ENCODE peak calls at places on chromosomes 11 and 22, in seven cellular contexts. B, D, V, J, I, C and K are unnamed samples.

GRCh38 chr11:134261000-134261399 is 7.6 kb downstream of the ACAD8 start:
- DNase-seq in D (no peak), B (no peak), J (no peak), C (no peak), V (no peak), I (no peak), K (no peak)

GRCh38 chr11:10975287-10975721 is 117.5 kb upstream of the ZBED5 start:
- DNase-seq in V (no peak), I (peak), D (no peak), J (no peak), B (peak), C (no peak), K (no peak)

GRCh38 chr11:8839957-8840945 is 70.7 kb upstream of the AKIP1 start:
- DNase-seq in D (peak), B (peak), J (no peak), I (peak), C (peak), V (no peak), K (no peak)

GRCh38 chr11:134134167-134134566 is 65.3 kb downstream of the JAM3 start:
- DNase-seq in V (no peak), D (no peak), J (no peak), I (no peak), B (no peak), C (no peak), K (no peak)

GRCh38 chr11:123174196-123175183 is 20.6 kb downstream of the CLMP start:
- DNase-seq in V (no peak), B (no peak), C (peak), D (peak), J (peak), I (no peak), K (peak)

GRCh38 chr22:37431811-37432707 is 4.8 kb upstream of the ELFN2 start:
- DNase-seq in C (peak), V (peak), J (peak), B (no peak), D (peak), I (no peak), K (peak)

GRCh38 chr11:44905131-44905866 is 45.4 kb downstream of the TP53I11 start:
- DNase-seq in B (no peak), V (no peak), J (no peak), D (no peak), C (no peak), I (no peak), K (no peak)

GRCh38 chr11:45662665-45663485 is 2.5 kb downstream of the CHST1 start:
- DNase-seq in B (peak), D (peak), C (peak), J (peak), I (peak), V (peak), K (peak)

GRCh38 chr11:9222654-9223053 is 42.5 kb downstream of the DENND5A start:
- DNase-seq in I (no peak), C (no peak), D (no peak), B (no peak), V (no peak), J (no peak), K (no peak)

GRCh38 chr11:131645237-131645636 is 274.8 kb downstream of the NTM start:
- DNase-seq in I (no peak), B (no peak), V (no peak), J (no peak), D (peak), C (no peak), K (no peak)

GRCh38 chr11:104582431-104582830 is 315.8 kb downstream of the CASP12 start:
- DNase-seq in B (no peak), C (no peak), D (no peak), V (no peak), I (no peak), J (no peak), K (no peak)

GRCh38 chr11:94521684-94522083 is 9.4 kb downstream of the C11orf97 start:
- DNase-seq in I (no peak), J (no peak), D (peak), C (peak), V (peak), B (no peak), K (peak)

GRCh38 chr22:46666577-46667244 is 46.5 kb downstream of the GRAMD4 start:
- DNase-seq in D (no peak), J (no peak), V (no peak), C (no peak), I (no peak), B (no peak), K (no peak)

GRCh38 chr11:120168108-120168959 is 30.4 kb upstream of the TRIM29 start:
- DNase-seq in V (no peak), D (no peak), B (no peak), C (no peak), I (no peak), J (no peak), K (no peak)

GRCh38 chr22:23478175-23478574 is 101.9 kb downstream of the IGLL1 start:
- DNase-seq in I (peak), V (no peak), B (no peak), C (no peak), J (no peak), D (peak), K (peak)

GRCh38 chr11:92324890-92325289 is 100.3 kb downstream of the FAT3 start:
- DNase-seq in J (no peak), D (no peak), V (no peak), C (no peak), I (no peak), B (no peak), K (no peak)

GRCh38 chr11:57202282-57202681 is 20.5 kb downstream of the LRRC55 start:
- DNase-seq in I (peak), D (no peak), J (no peak), V (no peak), B (no peak), C (no peak), K (no peak)

GRCh38 chr22:16717699-16718558 is 107.3 kb downstream of the XKR3 start:
- DNase-seq in I (no peak), J (no peak), D (no peak), B (peak), C (no peak), V (no peak), K (no peak)

GRCh38 chr11:42521994-42522393 is 789.8 kb upstream of the API5 start:
- DNase-seq in V (no peak), B (no peak), J (no peak), D (no peak), C (peak), I (no peak), K (no peak)

GRCh38 chr11:129391864-129392263 is 16.2 kb downstream of the BARX2 start:
- DNase-seq in B (no peak), C (no peak), I (no peak), D (no peak), V (no peak), J (no peak), K (no peak)

GRCh38 chr11:128195057-128195751 is 392.2 kb downstream of the ETS1 start:
- DNase-seq in V (peak), D (no peak), J (no peak), C (peak), I (no peak), B (no peak), K (peak)

GRCh38 chr11:7451520-7451919 is 33.8 kb upstream of the OLFML1 start:
- DNase-seq in J (peak), D (no peak), I (no peak), V (no peak), C (no peak), B (no peak), K (no peak)

GRCh38 chr11:19436932-19437331 is 196.2 kb upstream of the E2F8 start:
- DNase-seq in D (no peak), V (no peak), B (no peak), I (no peak), J (no peak), C (no peak), K (no peak)

GRCh38 chr22:49604732-49605302 is 222.9 kb downstream of the BRD1 start:
- DNase-seq in C (no peak), I (no peak), J (no peak), B (no peak), V (no peak), D (no peak), K (no peak)

GRCh38 chr11:568306-569259 is 7.7 kb upstream of the PHRF1 start:
- DNase-seq in D (peak), V (peak), J (peak), C (peak), I (peak), B (peak), K (peak)

GRCh38 chr22:43376765-43377485 is 33.8 kb upstream of the SCUBE1 start:
- DNase-seq in D (no peak), V (no peak), B (no peak), I (peak), C (no peak), J (no peak), K (no peak)